ENCODE peak calls at places on chromosomes 3 and 15, in seven cellular contexts. L is H1, X is neuronal stem cell, D is mesenchymal stem cell, R is IMR-90, E is H9, I is trophoblast cell. B is an unnamed sample.

GRCh38 chr3:159170436-159171003 is 368.7 kb downstream of the MFSD1 start:
- DNase-seq in L (no peak), X (no peak), D (peak; percentile 74), R (peak; percentile 2), E (no peak), I (no peak), B (no peak)

GRCh38 chr15:60787737-60788513 is 309.0 kb upstream of the ICE2 start:
- DNase-seq in L (no peak), X (no peak), D (no peak), R (no peak), E (no peak), I (no peak), B (no peak)

GRCh38 chr15:52019394-52020252 is 604 bp downstream of the MAPK6 start:
- DNase-seq in L (peak; percentile 79), X (peak; percentile 57), D (peak; percentile 94), R (peak; percentile 89), E (peak; percentile 59), I (peak; percentile 87), B (peak; percentile 76)

GRCh38 chr3:46692566-46692983 is 904 bp downstream of the ALS2CL start:
- DNase-seq in L (peak; percentile 60), X (no peak), D (no peak), R (no peak), E (peak; percentile 81), I (peak; percentile 96), B (peak; percentile 71)

GRCh38 chr15:96600350-96600749 is 269.9 kb downstream of the NR2F2 start:
- DNase-seq in L (no peak), X (no peak), D (no peak), R (no peak), E (no peak), I (no peak), B (no peak)

GRCh38 chr3:160588023-160588422 is 22.7 kb upstream of the KPNA4 start:
- DNase-seq in L (no peak), X (no peak), D (no peak), R (no peak), E (no peak), I (peak; percentile 64), B (no peak)

GRCh38 chr3:17730318-17730967 is 12.0 kb downstream of the TBC1D5 start:
- DNase-seq in L (no peak), X (no peak), D (peak; percentile 15), R (peak; percentile 49), E (no peak), I (no peak), B (peak; percentile 61)

GRCh38 chr3:195839260-195840010 is 27.7 kb upstream of the MUC4 start:
- DNase-seq in L (no peak), X (no peak), D (no peak), R (no peak), E (no peak), I (no peak), B (no peak)

GRCh38 chr3:155675094-155675493 is 69.8 kb downstream of the PLCH1 start:
- DNase-seq in L (no peak), X (no peak), D (no peak), R (no peak), E (no peak), I (no peak), B (no peak)

GRCh38 chr3:131360191-131360590 is 21.4 kb upstream of the NUDT16 start:
- DNase-seq in L (no peak), X (no peak), D (no peak), R (no peak), E (no peak), I (peak; percentile 11), B (no peak)

DNA sequence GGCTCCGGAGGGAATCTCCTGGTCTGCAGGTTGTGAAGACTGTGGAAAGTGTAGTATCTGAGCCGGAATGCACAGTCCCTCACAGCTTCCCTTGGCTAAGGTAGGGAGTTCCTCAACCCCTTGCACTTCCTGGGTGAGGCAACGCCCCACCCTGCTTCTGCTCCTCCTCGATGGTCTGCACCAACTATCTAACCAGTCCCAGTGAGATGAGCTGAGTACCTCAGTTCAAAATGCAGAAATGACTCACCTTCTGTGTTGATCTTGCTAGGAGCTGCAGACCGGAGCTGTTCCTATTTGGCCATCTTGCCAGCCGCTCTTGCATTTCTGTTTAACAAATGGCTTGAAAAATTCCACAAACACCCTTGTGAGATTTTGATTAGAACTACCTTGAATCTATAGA is 156.1 kb downstream of the STXBP5L start:
- DNase-seq in L (no peak), X (no peak), D (no peak), R (no peak), E (no peak), I (no peak), B (no peak)
- H3K4ac ChIP-seq in L (no peak overlapping the region), X (no peak overlapping the region), D (no peak overlapping the region), R (no peak overlapping the region), E (no peak overlapping the region), I (no peak overlapping the region), B (no peak overlapping the region)

GRCh38 chr3:86051058-86051457 is 939.9 kb downstream of the VGLL3 start:
- DNase-seq in L (no peak), X (no peak), D (no peak), R (no peak), E (no peak), I (no peak), B (no peak)
- H3K4ac ChIP-seq in L (no peak overlapping the region), X (no peak overlapping the region), D (no peak overlapping the region), R (no peak overlapping the region), E (no peak overlapping the region), I (no peak overlapping the region), B (no peak overlapping the region)

DNA sequence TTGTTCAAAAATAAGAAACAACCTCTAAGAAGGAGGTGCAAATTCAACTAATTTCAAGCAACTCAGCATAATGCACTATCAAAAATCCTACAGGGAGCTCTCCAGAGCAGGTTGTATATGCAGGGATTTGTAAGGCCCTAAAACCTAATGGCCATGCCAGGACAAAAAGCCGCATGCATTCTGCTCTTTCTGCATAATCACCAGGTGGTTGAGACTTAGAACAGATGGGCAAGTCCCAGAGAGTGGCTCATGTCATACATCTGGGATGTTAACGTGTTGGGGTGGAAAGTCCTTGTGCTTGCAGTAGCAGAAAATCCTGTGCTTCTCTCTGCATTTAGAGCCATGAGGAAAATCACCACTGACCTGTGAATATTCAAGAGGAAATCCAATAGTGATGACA is 1002.9 kb downstream of the AGBL1 start:
- DNase-seq in L (no peak), X (no peak), D (no peak), R (no peak), E (no peak), I (no peak), B (no peak)
- H3K4ac ChIP-seq in L (no peak overlapping the region), X (no peak overlapping the region), D (no peak overlapping the region), R (no peak overlapping the region), E (no peak overlapping the region), I (no peak overlapping the region), B (no peak overlapping the region)

DNA sequence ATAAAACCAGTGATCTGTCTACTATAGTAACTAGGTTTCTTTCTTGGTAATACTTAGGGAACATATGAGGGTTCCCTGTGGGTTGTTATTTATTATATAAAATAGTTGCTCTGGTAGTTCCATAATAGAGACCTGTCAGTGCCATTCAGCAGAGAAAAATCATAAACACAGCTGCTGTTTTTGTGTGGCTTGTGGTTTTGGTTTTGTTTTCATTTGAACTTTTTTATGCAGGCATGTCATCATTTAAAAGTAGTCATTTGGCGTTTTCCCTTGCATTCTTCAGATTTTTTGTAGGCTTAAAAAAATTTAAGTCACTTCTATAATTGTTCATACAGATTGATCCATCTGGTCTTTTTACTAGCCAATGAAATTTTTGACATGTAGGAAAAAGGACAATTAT is 47.9 kb downstream of the PIK3CA start:
- DNase-seq in L (no peak), X (no peak), D (peak; percentile 67), R (peak; percentile 89), E (no peak), I (peak; percentile 21), B (no peak)
- H3K4ac ChIP-seq in L (no peak overlapping the region), X (no peak overlapping the region), D (no peak overlapping the region), R (no peak overlapping the region), E (no peak overlapping the region), I (no peak overlapping the region), B (no peak overlapping the region)

DNA sequence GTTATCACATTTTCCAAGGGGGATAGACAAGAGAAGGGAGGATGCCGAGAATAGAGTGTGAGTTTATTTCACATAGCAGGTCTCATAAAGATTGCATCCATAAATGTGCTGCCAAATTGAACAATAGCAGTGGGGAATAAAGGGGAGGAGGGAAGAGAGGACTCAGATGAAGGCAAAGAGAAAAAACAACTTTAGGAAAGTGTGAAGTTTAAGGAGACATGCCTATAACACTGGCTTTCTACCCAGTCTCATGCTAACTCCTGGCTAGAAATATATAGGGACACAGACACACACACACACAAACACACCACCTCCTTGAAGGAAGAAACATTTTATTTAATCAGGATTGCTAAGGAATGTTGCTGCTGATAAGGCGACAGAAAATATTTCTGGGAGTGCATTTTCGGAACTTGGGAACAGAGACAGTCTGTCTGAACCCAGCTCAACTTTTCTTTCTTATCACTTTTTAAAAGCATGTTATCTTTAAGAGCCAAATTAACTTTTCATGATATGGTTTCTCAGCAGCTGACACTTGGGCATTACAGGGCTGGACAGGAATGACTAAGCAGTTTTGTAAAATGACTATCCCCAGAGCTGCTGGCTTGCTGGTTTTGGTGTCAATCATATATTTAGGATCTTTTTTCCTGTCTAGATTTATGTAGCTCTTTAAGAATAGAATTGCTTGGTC is 402.6 kb downstream of the RBMS3 start:
- DNase-seq in L (no peak), X (no peak), D (peak; percentile 71), R (peak; percentile 68), E (no peak), I (peak; percentile 57), B (peak; percentile 43)
- H3K4ac ChIP-seq in L (no peak overlapping the region), X (no peak overlapping the region), D (peak overlapping the region; percentile 59), R (peak overlapping the region; percentile 73), E (no peak overlapping the region), I (no peak overlapping the region), B (no peak overlapping the region)

GRCh38 chr3:61686228-61686648 is 124.9 kb downstream of the PTPRG start:
- DNase-seq in L (no peak), X (no peak), D (no peak), R (no peak), E (no peak), I (no peak), B (no peak)

GRCh38 chr3:61690016-61690415 is 128.6 kb downstream of the PTPRG start:
- DNase-seq in L (no peak), X (no peak), D (no peak), R (no peak), E (no peak), I (no peak), B (peak; percentile 93)

GRCh38 chr3:61687206-61687605 is 125.8 kb downstream of the PTPRG start:
- DNase-seq in L (no peak), X (no peak), D (no peak), R (no peak), E (no peak), I (no peak), B (no peak)

GRCh38 chr3:61687663-61688306 is 126.4 kb downstream of the PTPRG start:
- DNase-seq in L (no peak), X (no peak), D (no peak), R (no peak), E (no peak), I (no peak), B (no peak)

DNA sequence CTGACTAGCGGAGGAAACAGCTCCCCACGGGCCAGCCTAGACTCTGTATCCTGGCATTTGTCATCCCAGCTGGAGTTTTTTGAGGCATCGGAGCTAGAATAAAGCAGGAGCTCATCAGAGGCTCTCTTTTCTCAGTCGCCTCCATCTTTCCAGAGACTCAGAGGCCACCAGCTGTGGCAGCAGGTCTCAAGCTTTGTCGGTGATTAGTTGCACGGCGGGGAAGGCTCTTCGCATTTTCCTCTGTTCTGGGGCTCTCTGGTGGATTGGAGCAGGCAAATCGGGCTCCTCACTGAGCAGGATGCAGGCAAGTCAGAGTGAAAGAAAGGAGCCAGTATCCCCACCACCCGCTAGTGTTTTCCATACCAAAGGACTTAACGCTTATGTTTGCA is 126.9 kb downstream of the PTPRG start:
- DNase-seq in L (peak; percentile 84), X (peak; percentile 60), D (peak; percentile 1), R (no peak), E (peak; percentile 96), I (no peak), B (peak; percentile 98)
- H3K4ac ChIP-seq in L (no peak overlapping the region), X (no peak overlapping the region), D (no peak overlapping the region), R (no peak overlapping the region), E (no peak overlapping the region), I (no peak overlapping the region), B (no peak overlapping the region)

B was measured in mesendoderm.